ENCODE peak calls at places on chromosome 15, in nine cellular contexts. J is NCI-H1694 treated with DMSO at 0.1 percent for 48 hours; G is stimulated activated CD4-positive, alpha-beta T cell treated with anti-CD3 and anti-CD28 coated beads, Interleukin-12 subunit alpha, Interleukin-12 subunit beta, amount 100 ng/mL, for 4 hours; E is kidney; S is ecto neural progenitor cell; P is stimulated activated naive CD8-positive, alpha-beta T cell treated with anti-CD3 and anti-CD28 coated beads, Interleukin-15, amount 100 ng/mL, for 72 hours; K is fibroblast of pulmonary artery; T is stimulated activated CD8-positive, alpha-beta memory T cell treated with anti-CD3 and anti-CD28 coated beads, Interleukin-7, amount 100 ng/mL, for 1 hour; M is AG20443. O is an unnamed sample.

GRCh38 chr15:56996746-56997470 is 78.5 kb downstream of the TCF12 start:
- DNase-seq in G (no peak), K (peak), E (no peak), T (no peak), S (no peak), P (no peak), J (no peak), M (no peak), O (no peak)

GRCh38 chr15:48222627-48223026 is 16.5 kb downstream of the SLC12A1 start:
- DNase-seq in M (no peak), G (no peak), T (no peak), E (no peak), K (no peak), P (no peak), J (no peak), S (no peak), O (no peak)

GRCh38 chr15:74752486-74753395 is 4.1 kb downstream of the CYP1A2 start:
- DNase-seq in M (peak), J (no peak), T (no peak), K (peak), E (peak), G (no peak), S (no peak), P (no peak), O (no peak)

GRCh38 chr15:84868037-84868880 is 16.2 kb upstream of the SLC28A1 start:
- DNase-seq in K (no peak), T (no peak), M (no peak), G (no peak), J (no peak), P (no peak), E (no peak), S (no peak), O (no peak)

GRCh38 chr15:56031836-56032235 is 38.4 kb upstream of the NEDD4 start:
- DNase-seq in M (no peak), P (no peak), K (no peak), S (no peak), T (no peak), G (no peak), J (no peak), E (no peak), O (no peak)

GRCh38 chr15:52183562-52184173 is 7.5 kb downstream of the GNB5 start:
- DNase-seq in M (peak), E (no peak), G (no peak), K (peak), T (no peak), P (no peak), S (no peak), J (peak), O (no peak)

GRCh38 chr15:28992996-28993719 is 107.4 kb downstream of the APBA2 start:
- DNase-seq in J (no peak), M (no peak), T (no peak), K (no peak), S (no peak), G (no peak), E (no peak), P (no peak), O (no peak)

GRCh38 chr15:71538181-71538580 is 272.2 kb upstream of the NR2E3 start:
- DNase-seq in M (no peak), K (no peak), T (no peak), J (no peak), G (no peak), P (no peak), S (no peak), E (no peak), O (no peak)

GRCh38 chr15:22968356-22968755 is 11.8 kb downstream of the CYFIP1 start:
- DNase-seq in S (no peak), T (no peak), G (no peak), P (no peak), E (no peak), K (peak), J (no peak), M (peak), O (no peak)

GRCh38 chr15:62440310-62440709 is 275.2 kb upstream of the C2CD4B start:
- DNase-seq in J (no peak), P (no peak), S (no peak), K (no peak), E (no peak), T (no peak), G (no peak), M (no peak), O (no peak)

GRCh38 chr15:79378394-79379158 is 53.6 kb upstream of the MINAR1 start:
- DNase-seq in S (no peak), K (no peak), E (no peak), P (no peak), G (no peak), M (no peak), T (no peak), J (no peak), O (no peak)

GRCh38 chr15:84880007-84880406 is 4.5 kb upstream of the SLC28A1 start:
- DNase-seq in G (no peak), M (no peak), S (no peak), K (no peak), T (no peak), E (no peak), P (no peak), J (no peak), O (no peak)

GRCh38 chr15:39504812-39505211 is 76.1 kb upstream of the THBS1 start:
- DNase-seq in T (no peak), E (no peak), P (no peak), K (peak), S (no peak), G (no peak), M (peak), J (no peak), O (no peak)

GRCh38 chr15:87145686-87146085 is 1066.0 kb downstream of the AGBL1 start:
- DNase-seq in M (no peak), G (no peak), J (no peak), S (no peak), E (no peak), P (no peak), T (no peak), K (no peak), O (no peak)

GRCh38 chr15:73983211-73983727 is 8.8 kb downstream of the STOML1 start:
- DNase-seq in G (no peak), M (peak), S (no peak), E (peak), J (peak), K (peak), T (no peak), P (no peak), O (no peak)

GRCh38 chr15:61839541-61839940 is 220.7 kb downstream of the VPS13C start:
- DNase-seq in G (no peak), S (no peak), E (no peak), K (peak), J (no peak), M (no peak), T (no peak), P (no peak), O (no peak)

GRCh38 chr15:78737187-78737820 is 74.0 kb downstream of the ADAMTS7 start:
- DNase-seq in J (no peak), T (no peak), P (peak), E (no peak), M (no peak), K (no peak), G (no peak), S (no peak), O (no peak)

GRCh38 chr15:72838311-72838731 is 54.8 kb upstream of the ADPGK start:
- DNase-seq in T (no peak), G (no peak), S (no peak), M (peak), P (no peak), E (no peak), K (no peak), J (no peak), O (no peak)

GRCh38 chr15:96285306-96285705 is 45.2 kb upstream of the NR2F2 start:
- DNase-seq in T (no peak), K (peak), S (no peak), G (no peak), P (no peak), M (peak), E (peak), J (no peak), O (no peak)

GRCh38 chr15:70530503-70530902 is 232.9 kb downstream of the UACA start:
- DNase-seq in M (no peak), G (no peak), E (no peak), S (peak), K (no peak), P (no peak), J (no peak), T (no peak), O (no peak)

GRCh38 chr15:78220713-78221112 is 13.7 kb downstream of the ACSBG1 start:
- DNase-seq in K (no peak), S (no peak), J (no peak), M (no peak), T (no peak), P (no peak), G (no peak), E (no peak), O (no peak)

GRCh38 chr15:29269485-29270168 is at the start of gene NSMCE3:
- DNase-seq in K (peak), G (peak), S (peak), M (peak), P (peak), J (peak), T (peak), E (peak), O (peak)

GRCh38 chr15:57237282-57237642 is 139.0 kb upstream of the CGNL1 start:
- DNase-seq in G (no peak), S (peak), M (no peak), J (no peak), K (no peak), T (no peak), P (no peak), E (no peak), O (no peak)

GRCh38 chr15:93052090-93052892 is 36.7 kb downstream of the RGMA start:
- DNase-seq in T (no peak), K (no peak), G (no peak), P (no peak), E (no peak), M (no peak), S (no peak), J (peak), O (no peak)

GRCh38 chr15:64216722-64217428 is 54.1 kb upstream of the PPIB start:
- DNase-seq in P (no peak), E (no peak), S (no peak), M (peak), J (no peak), T (no peak), K (peak), G (no peak), O (no peak)

GRCh38 chr15:25894371-25894902 is 31.3 kb upstream of the ATP10A start:
- DNase-seq in P (no peak), K (no peak), T (no peak), G (no peak), M (no peak), S (no peak), E (no peak), J (no peak), O (no peak)

GRCh38 chr15:40894689-40895308 is 549 bp downstream of the VPS18 start:
- DNase-seq in S (peak), T (no peak), M (peak), E (peak), G (peak), P (peak), J (no peak), K (peak), O (peak)

GRCh38 chr15:90315276-90315982 is 36.7 kb upstream of the ZNF774 start:
- DNase-seq in E (peak), P (no peak), M (peak), K (peak), J (no peak), T (no peak), S (no peak), G (no peak), O (no peak)

GRCh38 chr15:32987067-32987466 is 207.4 kb downstream of the FMN1 start:
- DNase-seq in J (no peak), K (no peak), G (no peak), M (no peak), P (no peak), S (no peak), T (no peak), E (no peak), O (no peak)

GRCh38 chr15:86016750-86017149 is 62.9 kb upstream of the AGBL1 start:
- DNase-seq in J (no peak), M (no peak), K (no peak), P (no peak), T (no peak), S (no peak), G (no peak), E (no peak), O (no peak)

GRCh38 chr15:60865507-60865906 is 363.6 kb downstream of the RORA start:
- DNase-seq in M (peak), K (peak), T (no peak), E (no peak), S (no peak), J (no peak), P (peak), G (no peak), O (no peak)

GRCh38 chr15:38996111-38996541 is 431.5 kb upstream of the RASGRP1 start:
- DNase-seq in J (no peak), K (peak), T (no peak), P (no peak), G (no peak), M (peak), E (no peak), S (no peak), O (no peak)

GRCh38 chr15:88077249-88077810 is 179.2 kb downstream of the NTRK3 start:
- DNase-seq in K (no peak), E (no peak), M (peak), S (no peak), G (no peak), P (no peak), J (no peak), T (no peak), O (no peak)

GRCh38 chr15:99702895-99703602 is 30.2 kb downstream of the LYSMD4 start:
- DNase-seq in G (no peak), P (no peak), E (no peak), K (peak), T (no peak), S (no peak), J (no peak), M (no peak), O (no peak)

GRCh38 chr15:69434236-69434635 is 18.4 kb upstream of the RPLP1 start:
- DNase-seq in P (no peak), K (no peak), G (no peak), E (no peak), M (peak), T (no peak), S (no peak), J (no peak), O (no peak)

GRCh38 chr15:39442898-39443297 is 138.0 kb upstream of the THBS1 start:
- DNase-seq in G (no peak), K (no peak), P (no peak), M (no peak), J (no peak), S (no peak), E (no peak), T (no peak), O (no peak)

GRCh38 chr15:59399465-59400102 is 26.9 kb upstream of the MYO1E start:
- DNase-seq in E (no peak), J (no peak), T (no peak), G (no peak), P (no peak), K (no peak), M (no peak), S (no peak), O (peak)

GRCh38 chr15:50562735-50563640 is 16.5 kb upstream of the USP50 start:
- DNase-seq in G (no peak), K (peak), P (peak), S (no peak), J (peak), T (no peak), E (no peak), M (peak), O (no peak)

GRCh38 chr15:50911001-50911400 is 2.5 kb downstream of the AP4E1 start:
- DNase-seq in G (no peak), S (no peak), K (peak), E (no peak), J (no peak), P (no peak), T (no peak), M (peak), O (no peak)